ENCODE peak calls at places on chromosomes 5 and 9, in seven cellular contexts. M is IMR-90; U is GM12878; V is sigmoid colon; Z is CD8-positive, alpha-beta T cell; B is body of pancreas; C is psoas muscle. T is an unnamed sample.

GRCh38 chr5:149485655-149486615 is 65.3 kb downstream of the CSNK1A1 start:
- DNase-seq in M (peak; percentile 100), U (no peak), V (peak; percentile 96), Z (no peak), B (peak; percentile 89), C (peak; percentile 82), T (peak; percentile 90)

GRCh38 chr9:86324308-86324707 is 29.9 kb downstream of the TUT7 start:
- DNase-seq in M (peak; percentile 75), U (no peak), V (no peak), Z (no peak), B (no peak), C (no peak), T (no peak)

GRCh38 chr9:94853887-94854286 is 127.4 kb downstream of the AOPEP start:
- DNase-seq in M (peak; percentile 32), U (no peak), V (no peak), Z (no peak), B (no peak), C (no peak), T (no peak)

GRCh38 chr5:139275536-139276297 is 17.8 kb upstream of the MATR3 start:
- DNase-seq in M (no peak), U (no peak), V (no peak), Z (no peak), B (no peak), C (no peak), T (peak; percentile 34)

GRCh38 chr5:54990751-54991349 is 5.5 kb upstream of the ESM1 start:
- DNase-seq in M (peak; percentile 84), U (no peak), V (no peak), Z (no peak), B (no peak), C (no peak), T (no peak)

GRCh38 chr5:23405316-23406068 is 101.9 kb upstream of the PRDM9 start:
- DNase-seq in M (no peak), U (no peak), V (no peak), Z (no peak), B (no peak), C (no peak), T (no peak)

GRCh38 chr9:91412895-91413294 is 10.7 kb downstream of the NFIL3 start:
- DNase-seq in M (no peak), U (no peak), V (no peak), Z (no peak), B (no peak), C (no peak), T (no peak)

GRCh38 chr5:172255444-172255843 is 28.1 kb downstream of the UBTD2 start:
- DNase-seq in M (no peak), U (no peak), V (no peak), Z (no peak), B (no peak), C (no peak), T (no peak)

GRCh38 chr5:68331202-68332108 is 115.9 kb downstream of the PIK3R1 start:
- DNase-seq in M (peak; percentile 80), U (no peak), V (no peak), Z (no peak), B (no peak), C (no peak), T (no peak)

GRCh38 chr5:139636207-139636792 is 11.8 kb upstream of the CXXC5 start:
- DNase-seq in M (no peak), U (peak; percentile 97), V (no peak), Z (peak; percentile 58), B (no peak), C (no peak), T (peak; percentile 79)

GRCh38 chr5:126384985-126385384 is 38.2 kb upstream of the GRAMD2B start:
- DNase-seq in M (peak; percentile 81), U (no peak), V (no peak), Z (no peak), B (no peak), C (no peak), T (no peak)

GRCh38 chr5:123344819-123345426 is 78.3 kb downstream of the CEP120 start:
- DNase-seq in M (peak; percentile 52), U (no peak), V (no peak), Z (no peak), B (no peak), C (no peak), T (no peak)

GRCh38 chr5:34007116-34007674 is 655 bp downstream of the AMACR start:
- DNase-seq in M (no peak), U (no peak), V (no peak), Z (no peak), B (peak; percentile 23), C (no peak), T (peak; percentile 15)

GRCh38 chr5:68011801-68012200 is 203.8 kb upstream of the PIK3R1 start:
- DNase-seq in M (no peak), U (no peak), V (no peak), Z (no peak), B (no peak), C (no peak), T (no peak)

GRCh38 chr5:167294861-167295685 is 996.4 kb upstream of the WWC1 start:
- DNase-seq in M (peak; percentile 91), U (no peak), V (no peak), Z (no peak), B (no peak), C (no peak), T (peak; percentile 54)

GRCh38 chr9:99748690-99749089 is 73.0 kb upstream of the NR4A3 start:
- DNase-seq in M (no peak), U (no peak), V (no peak), Z (no peak), B (no peak), C (no peak), T (no peak)

GRCh38 chr5:173923236-173924104 is 35.3 kb downstream of the CPEB4 start:
- DNase-seq in M (peak; percentile 61), U (no peak), V (no peak), Z (no peak), B (no peak), C (no peak), T (no peak)

GRCh38 chr9:5205071-5205470 is 19.6 kb upstream of the INSL6 start:
- DNase-seq in M (no peak), U (no peak), V (no peak), Z (no peak), B (no peak), C (no peak), T (no peak)

GRCh38 chr9:72600671-72601070 is 79.3 kb downstream of the TMC1 start:
- DNase-seq in M (peak; percentile 7), U (no peak), V (no peak), Z (no peak), B (no peak), C (no peak), T (no peak)

GRCh38 chr5:67363195-67363594 is 166.6 kb upstream of the CD180 start:
- DNase-seq in M (no peak), U (no peak), V (no peak), Z (no peak), B (no peak), C (no peak), T (no peak)

GRCh38 chr9:127955294-127956015 is 17.8 kb upstream of the DPM2 start:
- DNase-seq in M (peak; percentile 43), U (no peak), V (peak; percentile 89), Z (peak; percentile 65), B (peak; percentile 86), C (peak; percentile 94), T (peak; percentile 93)

GRCh38 chr5:77431286-77431685 is 60.8 kb downstream of the WDR41 start:
- DNase-seq in M (peak; percentile 72), U (no peak), V (no peak), Z (no peak), B (no peak), C (no peak), T (no peak)

GRCh38 chr9:4382722-4383317 is 83.0 kb upstream of the GLIS3 start:
- DNase-seq in M (peak; percentile 23), U (peak; percentile 40), V (no peak), Z (no peak), B (no peak), C (no peak), T (no peak)

GRCh38 chr5:165620394-165620793 is 2115.0 kb downstream of the MAT2B start:
- DNase-seq in M (peak; percentile 93), U (no peak), V (peak; percentile 78), Z (no peak), B (no peak), C (no peak), T (peak; percentile 10)

GRCh38 chr5:177429248-177430045 is 3.0 kb downstream of the GRK6 start:
- DNase-seq in M (no peak), U (peak; percentile 72), V (peak; percentile 86), Z (peak; percentile 75), B (peak; percentile 24), C (peak; percentile 80), T (peak; percentile 82)

GRCh38 chr5:15008476-15008875 is 136.9 kb upstream of the ANKH start:
- DNase-seq in M (peak; percentile 98), U (no peak), V (peak; percentile 96), Z (no peak), B (peak; percentile 81), C (peak; percentile 90), T (peak; percentile 87)
- H3K27ac ChIP-seq in M (peak overlapping the region; percentile 95), U (no peak overlapping the region), V (peak overlapping the region; percentile 68), Z (no peak overlapping the region), B (no peak overlapping the region), C (peak overlapping the region; percentile 59), T (peak overlapping the region; percentile 76)

DNA sequence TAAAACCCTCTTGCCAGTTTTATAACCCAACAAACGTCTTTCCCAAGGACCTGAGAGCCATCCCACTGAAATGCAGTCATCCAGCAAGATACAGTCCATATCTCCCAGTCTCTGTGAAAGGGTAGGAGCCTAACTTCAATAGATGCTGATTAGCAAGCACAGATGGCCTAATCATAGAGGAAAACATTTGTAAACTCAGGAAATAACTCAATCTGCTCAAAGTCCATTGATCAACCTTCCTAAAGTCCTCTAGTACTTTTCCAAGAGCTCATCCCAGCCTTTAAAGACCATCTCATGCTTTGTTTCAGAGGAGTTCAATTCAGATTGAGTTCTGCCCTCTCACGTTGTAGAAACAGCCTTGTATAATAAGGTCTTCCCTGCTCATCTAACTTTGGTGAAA is 324.2 kb downstream of the MRPS30 start:
- DNase-seq in M (no peak), U (no peak), V (no peak), Z (no peak), B (no peak), C (no peak), T (no peak)
- H3K9me3 ChIP-seq in M (peaks cover 1% of the 10 kb centered on the region), U (no peaks in the 10 kb centered on the region), V (no peaks in the 10 kb centered on the region), Z (no peaks in the 10 kb centered on the region), B (no peaks in the 10 kb centered on the region), C (no peaks in the 10 kb centered on the region), T (no peaks in the 10 kb centered on the region)

DNA sequence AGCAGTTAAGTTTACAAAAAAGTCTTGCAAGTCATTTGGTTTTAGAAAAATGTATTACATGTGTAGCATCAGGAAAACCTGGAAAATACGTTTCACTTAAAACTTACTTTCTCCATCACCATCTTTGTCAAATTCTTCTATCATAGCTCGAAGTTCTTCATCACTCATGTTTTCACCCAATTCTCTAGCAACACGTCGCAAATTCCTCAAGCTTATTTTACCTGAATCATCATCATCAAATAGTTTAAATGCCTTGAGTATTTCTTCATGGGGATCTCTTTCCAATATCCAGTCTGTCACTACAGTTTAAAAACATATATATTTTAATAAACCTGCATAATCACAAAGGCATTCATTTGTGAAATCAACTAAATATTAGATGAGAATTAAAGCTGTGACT is 10.3 kb downstream of the CETN3 start:
- DNase-seq in M (no peak), U (no peak), V (no peak), Z (no peak), B (no peak), C (no peak), T (no peak)
- H3K27ac ChIP-seq in M (no peak overlapping the region), U (no peak overlapping the region), V (no peak overlapping the region), Z (no peak overlapping the region), B (no peak overlapping the region), C (no peak overlapping the region), T (no peak overlapping the region)

GRCh38 chr5:2553611-2554010 is 197.9 kb downstream of the IRX2 start:
- DNase-seq in M (no peak), U (no peak), V (no peak), Z (no peak), B (no peak), C (no peak), T (no peak)
- H3K9me3 ChIP-seq in M (peaks cover 31% of the 10 kb centered on the region), U (no peaks in the 10 kb centered on the region), V (no peaks in the 10 kb centered on the region), Z (no peaks in the 10 kb centered on the region), B (no peaks in the 10 kb centered on the region), C (peaks cover 17% of the 10 kb centered on the region), T (peaks cover 12% of the 10 kb centered on the region)

GRCh38 chr5:179716286-179716685 is 16.3 kb upstream of the MAML1 start:
- DNase-seq in M (peak; percentile 35), U (no peak), V (no peak), Z (no peak), B (no peak), C (no peak), T (no peak)
- H3K27ac ChIP-seq in M (no peak overlapping the region), U (no peak overlapping the region), V (no peak overlapping the region), Z (no peak overlapping the region), B (no peak overlapping the region), C (no peak overlapping the region), T (no peak overlapping the region)